ENCODE peak calls at places on chromosomes 1 and 21, in nine cellular contexts. X, D, Y, F, C, U, L, I and V are unnamed samples.

GRCh38 chr1:89999208-89999607 is 4.3 kb downstream of the ZNF326 start:
- DNase-seq in Y (no peak), U (no peak), F (no peak), D (peak), L (no peak), I (no peak), C (no peak), X (no peak), V (no peak)

GRCh38 chr1:226061793-226062557 is 541 bp upstream of the H3-3A start:
- DNase-seq in D (peak), Y (peak), L (peak), F (peak), X (peak), U (peak), I (peak), C (no peak), V (peak)

GRCh38 chr1:17892225-17892624 is 137.1 kb downstream of the ACTL8 start:
- DNase-seq in L (peak), I (peak), Y (peak), X (peak), C (no peak), U (no peak), F (no peak), D (no peak), V (no peak)

GRCh38 chr1:2135425-2135824 is 59.1 kb downstream of the FAAP20 start:
- DNase-seq in C (no peak), D (peak), I (peak), X (peak), Y (no peak), F (peak), U (no peak), L (peak), V (peak)

GRCh38 chr21:32253215-32253641 is 25.6 kb downstream of the MIS18A start:
- DNase-seq in D (peak), F (peak), L (peak), Y (no peak), U (no peak), I (no peak), X (peak), C (no peak), V (peak)

GRCh38 chr1:177645491-177645890 is 324.4 kb downstream of the SEC16B start:
- DNase-seq in Y (no peak), D (no peak), I (no peak), X (no peak), U (no peak), F (no peak), C (no peak), L (no peak), V (no peak)

GRCh38 chr1:235127774-235128452 is 724 bp downstream of the TOMM20 start:
- DNase-seq in X (no peak), F (no peak), D (no peak), I (no peak), L (no peak), U (no peak), Y (no peak), C (no peak), V (no peak)

GRCh38 chr1:22747021-22747734 is 36.5 kb downstream of the EPHB2 start:
- DNase-seq in X (no peak), L (no peak), Y (no peak), I (no peak), C (no peak), D (peak), U (no peak), F (no peak), V (no peak)

GRCh38 chr21:42265229-42265812 is 46.4 kb downstream of the ABCG1 start:
- DNase-seq in D (no peak), L (no peak), Y (peak), X (no peak), I (no peak), U (no peak), C (no peak), F (no peak), V (no peak)

GRCh38 chr1:61635529-61635928 is 89.4 kb downstream of the TM2D1 start:
- DNase-seq in Y (no peak), D (no peak), X (no peak), U (no peak), F (no peak), C (no peak), L (no peak), I (no peak), V (no peak)

GRCh38 chr1:2587071-2587859 is 688 bp downstream of the PRXL2B start:
- DNase-seq in D (peak), I (no peak), L (peak), X (no peak), Y (peak), C (no peak), F (peak), U (no peak), V (no peak)

GRCh38 chr21:44299458-44300261 is at the start of gene PFKL:
- DNase-seq in L (peak), U (peak), X (peak), I (peak), C (no peak), D (peak), F (peak), Y (peak), V (peak)

GRCh38 chr1:229231754-229232119 is 39.2 kb upstream of the RAB4A start:
- DNase-seq in X (no peak), D (no peak), L (no peak), U (no peak), Y (no peak), F (no peak), C (no peak), I (no peak), V (no peak)

GRCh38 chr1:230156068-230156467 is 89.0 kb downstream of the GALNT2 start:
- DNase-seq in U (no peak), I (no peak), F (no peak), C (no peak), D (no peak), X (no peak), Y (no peak), L (no peak), V (no peak)

GRCh38 chr1:99771522-99771921 is 5.1 kb upstream of the FRRS1 start:
- DNase-seq in I (no peak), C (no peak), Y (no peak), U (no peak), F (no peak), D (no peak), X (no peak), L (no peak), V (no peak)

GRCh38 chr1:214990619-214991018 is 91.9 kb upstream of the KCNK2 start:
- DNase-seq in I (no peak), Y (no peak), C (no peak), X (no peak), L (no peak), D (peak), U (no peak), F (no peak), V (no peak)

GRCh38 chr1:16156848-16157495 is 1.1 kb upstream of the EPHA2 start:
- DNase-seq in U (no peak), F (no peak), Y (no peak), C (no peak), L (no peak), X (no peak), D (peak), I (no peak), V (no peak)

GRCh38 chr1:40162791-40163441 is 1.7 kb downstream of the RLF start:
- DNase-seq in D (peak), L (no peak), C (no peak), X (no peak), F (no peak), U (no peak), Y (no peak), I (no peak), V (no peak)

GRCh38 chr1:149997585-149998262 is 12.8 kb downstream of the OTUD7B start:
- DNase-seq in I (no peak), C (no peak), U (no peak), L (no peak), X (no peak), F (no peak), Y (no peak), D (no peak), V (no peak)

GRCh38 chr1:125087247-125087646 is 3902.5 kb downstream of the SRGAP2C start:
- DNase-seq in I (no peak), X (no peak), D (no peak), Y (peak), L (no peak), U (no peak), C (no peak), F (no peak), V (no peak)

GRCh38 chr21:46551636-46552241 is 53.1 kb downstream of the S100B start:
- DNase-seq in U (peak), C (no peak), D (no peak), X (no peak), L (no peak), F (no peak), Y (no peak), I (no peak), V (no peak)

GRCh38 chr1:935751-936231 is 12.1 kb downstream of the SAMD11 start:
- DNase-seq in U (peak), I (no peak), X (no peak), C (no peak), Y (no peak), D (no peak), F (no peak), L (no peak), V (no peak)

GRCh38 chr1:203839081-203839480 is 22.3 kb upstream of the SNRPE start:
- DNase-seq in D (peak), I (no peak), C (no peak), U (no peak), F (no peak), Y (no peak), X (no peak), L (no peak), V (no peak)

GRCh38 chr21:38956791-38957571 is 151.3 kb downstream of the ETS2 start:
- DNase-seq in I (no peak), C (no peak), Y (no peak), F (no peak), D (peak), L (no peak), X (no peak), U (no peak), V (peak)

GRCh38 chr1:180173952-180174351 is 19.3 kb downstream of the QSOX1 start:
- DNase-seq in D (peak), X (peak), F (peak), L (peak), I (peak), U (no peak), Y (peak), C (no peak), V (peak)

GRCh38 chr1:185495898-185496297 is 178.9 kb upstream of the IVNS1ABP start:
- DNase-seq in I (no peak), Y (no peak), U (no peak), L (no peak), C (no peak), F (no peak), X (no peak), D (no peak), V (no peak)

GRCh38 chr1:110087812-110088738 is 17.6 kb upstream of the ALX3 start:
- DNase-seq in X (no peak), L (no peak), C (no peak), F (no peak), Y (no peak), U (peak), I (no peak), D (peak), V (peak)

GRCh38 chr1:113929750-113930498 is 800 bp downstream of the HIPK1 start:
- DNase-seq in X (peak), F (peak), U (no peak), C (no peak), Y (peak), D (no peak), L (no peak), I (peak), V (peak)

GRCh38 chr1:229550812-229551567 is 7.5 kb downstream of the ABCB10 start:
- DNase-seq in D (no peak), U (no peak), X (no peak), C (no peak), F (no peak), Y (no peak), I (no peak), L (no peak), V (no peak)

GRCh38 chr1:192577145-192578140 is 1.9 kb downstream of the RGS1 start:
- DNase-seq in C (no peak), U (no peak), L (no peak), I (no peak), Y (no peak), F (no peak), D (no peak), X (no peak), V (no peak)

GRCh38 chr1:192578144-192578909 is 2.8 kb downstream of the RGS1 start:
- DNase-seq in D (no peak), I (no peak), U (no peak), L (no peak), X (no peak), Y (no peak), C (no peak), F (no peak), V (no peak)

GRCh38 chr1:192575499-192576189 is at the start of gene RGS1:
- DNase-seq in U (no peak), L (peak), I (peak), D (no peak), X (peak), C (no peak), Y (no peak), F (no peak), V (no peak)

GRCh38 chr1:192579319-192579738 is 3.8 kb downstream of the RGS1 start:
- DNase-seq in Y (no peak), F (no peak), L (no peak), X (no peak), U (no peak), C (no peak), I (no peak), D (peak), V (no peak)

GRCh38 chr1:192576190-192577144 is 894 bp downstream of the RGS1 start:
- DNase-seq in X (no peak), U (no peak), I (no peak), L (no peak), C (no peak), F (no peak), Y (no peak), D (no peak), V (no peak)
- H3K27ac ChIP-seq in X (no peak), U (no peak), I (no peak), L (no peak), C (peak), F (no peak), Y (no peak), D (no peak), V (no peak)

GRCh38 chr1:85225624-85226380 is 25.0 kb upstream of the SYDE2 start:
- DNase-seq in F (no peak), X (no peak), U (no peak), I (no peak), Y (no peak), C (no peak), D (peak), L (no peak), V (no peak)

GRCh38 chr1:85224734-85225623 is 24.2 kb upstream of the SYDE2 start:
- DNase-seq in I (no peak), C (no peak), F (no peak), X (peak), D (no peak), Y (peak), L (peak), U (peak), V (no peak)

GRCh38 chr1:85228952-85229351 is 28.1 kb upstream of the SYDE2 start:
- DNase-seq in C (no peak), I (no peak), Y (no peak), U (no peak), D (no peak), L (no peak), F (no peak), X (no peak), V (no peak)

GRCh38 chr1:85229574-85230097 is 28.8 kb upstream of the SYDE2 start:
- DNase-seq in L (no peak), C (no peak), I (no peak), U (no peak), X (no peak), D (no peak), Y (no peak), F (no peak), V (no peak)

GRCh38 chr1:85230305-85230977 is 29.0 kb downstream of the C1orf52 start:
- DNase-seq in C (no peak), Y (no peak), X (no peak), I (no peak), F (no peak), D (no peak), U (peak), L (no peak), V (no peak)
- TF ChIP-seq CTCF in C (no peak), Y (no peak), X (peak), I (no peak), F (no peak), D (peak), U (peak), L (peak), V (no peak)

GRCh38 chr21:29164330-29164942 is 34.0 kb downstream of the MAP3K7CL start:
- DNase-seq in U (no peak), C (no peak), Y (no peak), D (peak), I (no peak), F (no peak), X (no peak), L (no peak), V (no peak)
- H3K27ac ChIP-seq in U (no peak), C (no peak), Y (no peak), D (peak), I (peak), F (no peak), X (peak), L (peak), V (no peak)

GRCh38 chr21:29022141-29022540 is 2.3 kb upstream of the USP16 start:
- DNase-seq in F (no peak), C (no peak), L (no peak), Y (no peak), D (no peak), I (no peak), U (no peak), X (no peak), V (no peak)

GRCh38 chr21:29025328-29025713 is 853 bp downstream of the USP16 start:
- DNase-seq in Y (no peak), L (no peak), I (no peak), C (no peak), X (no peak), U (no peak), F (no peak), D (peak), V (no peak)

GRCh38 chr21:29029524-29029923 is 5.1 kb downstream of the USP16 start:
- DNase-seq in D (no peak), Y (no peak), F (no peak), C (no peak), X (no peak), I (no peak), U (no peak), L (no peak), V (no peak)

DNA sequence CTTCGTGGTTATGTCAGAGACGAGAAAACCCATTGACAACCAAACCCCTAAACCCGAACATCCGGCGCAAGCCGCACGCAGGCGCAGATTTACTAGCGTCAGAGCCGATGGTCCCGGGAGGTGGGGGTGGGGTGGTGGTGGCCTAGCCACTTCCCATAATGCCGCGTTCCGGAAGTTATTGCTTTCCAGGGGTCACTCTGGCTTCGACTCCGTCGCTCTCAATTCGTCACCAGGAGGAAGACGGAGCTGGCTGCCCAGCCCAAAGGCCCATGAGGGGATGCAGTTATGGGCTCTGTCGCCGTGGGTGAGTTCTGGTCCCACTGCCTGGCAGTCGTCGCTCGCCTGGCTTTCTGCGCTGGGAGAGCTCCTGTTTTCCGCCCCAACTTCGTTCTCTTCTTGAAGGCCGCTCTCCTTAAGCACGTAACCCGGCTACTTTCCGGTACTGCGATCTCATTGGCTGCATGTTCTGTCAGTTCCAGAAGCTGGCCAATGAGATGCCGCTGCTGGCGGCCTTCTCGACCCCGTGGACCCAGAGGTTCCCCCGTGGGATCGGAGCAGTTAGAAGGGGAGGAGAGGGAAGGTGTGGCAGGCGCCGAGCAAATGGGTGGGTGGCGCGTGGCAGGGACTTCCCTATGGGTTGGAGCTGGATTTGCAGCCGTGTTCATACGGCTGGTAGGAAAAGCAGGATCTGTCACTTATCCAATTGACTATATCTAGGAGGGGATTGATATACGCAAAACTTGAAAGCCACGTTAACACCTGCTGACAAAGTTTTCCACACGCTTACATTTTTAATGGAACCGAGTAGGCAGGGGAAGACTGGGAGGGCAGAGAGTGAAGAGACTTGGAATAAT is at the start of gene USP16:
- DNase-seq in L (peak), C (peak), Y (peak), I (peak), F (peak), X (peak), U (peak), D (peak), V (peak)
- TF ChIP-seq CTCF in L (peak), C (no peak), Y (no peak), I (peak), F (peak), X (peak), U (no peak), D (no peak), V (peak)

DNA sequence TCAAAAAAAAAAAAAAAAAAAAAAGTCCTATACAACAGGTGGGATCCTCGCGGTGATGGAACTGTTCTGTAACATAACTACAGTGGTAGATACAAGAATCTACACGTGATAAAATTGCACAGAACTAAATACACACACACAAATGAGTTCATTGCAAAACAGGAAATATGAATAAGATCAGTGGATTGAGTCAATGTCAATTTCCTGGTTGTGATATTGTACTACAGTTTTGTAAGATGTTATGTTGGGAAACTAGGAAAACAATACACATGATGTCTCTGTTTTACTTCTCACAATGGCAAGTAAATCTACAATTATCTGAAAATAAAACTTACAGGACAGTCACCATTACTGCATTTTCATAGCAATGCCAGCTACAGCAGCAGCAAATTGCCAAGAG is 59.8 kb downstream of the ITGB3BP start:
- DNase-seq in C (no peak), Y (no peak), X (no peak), L (no peak), D (no peak), U (no peak), F (no peak), I (no peak), V (no peak)
- H3K27ac ChIP-seq in C (no peak), Y (no peak), X (no peak), L (no peak), D (no peak), U (no peak), F (no peak), I (no peak), V (no peak)